ENCODE peak calls at places on chromosomes 16 and 17, in four cellular contexts. One of them, this sample, is unnamed.

GRCh38 chr16:12065866-12066545 is 89.5 kb downstream of the SNX29 start:
- DNase-seq in GM12878: no peak
- DNase-seq in K562: no peak
- DNase-seq in H1: no peak
- DNase-seq in this sample: no peak

GRCh38 chr17:75749545-75750389 is 15.2 kb downstream of the GALK1 start:
- DNase-seq in GM12878: no peak
- DNase-seq in K562: peak
- DNase-seq in H1: peak
- DNase-seq in this sample: no peak

GRCh38 chr17:60524463-60525346 is 1.3 kb downstream of the APPBP2 start:
- DNase-seq in GM12878: no peak
- DNase-seq in K562: no peak
- DNase-seq in H1: peak
- DNase-seq in this sample: no peak

GRCh38 chr17:31591924-31592323 is 200.4 kb downstream of the RAB11FIP4 start:
- DNase-seq in GM12878: no peak
- DNase-seq in K562: no peak
- DNase-seq in H1: no peak
- DNase-seq in this sample: no peak

GRCh38 chr17:66724581-66725341 is 110.2 kb upstream of the CACNG5 start:
- DNase-seq in GM12878: no peak
- DNase-seq in K562: no peak
- DNase-seq in H1: no peak
- DNase-seq in this sample: no peak

GRCh38 chr17:9612016-9612415 is 33.3 kb upstream of the USP43 start:
- DNase-seq in GM12878: no peak
- DNase-seq in K562: no peak
- DNase-seq in H1: no peak
- DNase-seq in this sample: no peak

GRCh38 chr17:57355090-57355859 is 99.0 kb downstream of the MSI2 start:
- DNase-seq in GM12878: no peak
- DNase-seq in K562: no peak
- DNase-seq in H1: no peak
- DNase-seq in this sample: no peak

GRCh38 chr16:84013787-84014569 is 28.6 kb downstream of the SLC38A8 start:
- DNase-seq in GM12878: peak
- DNase-seq in K562: peak
- DNase-seq in H1: peak
- DNase-seq in this sample: peak

GRCh38 chr16:60605176-60605575 is 1431.1 kb downstream of the CDH8 start:
- DNase-seq in GM12878: no peak
- DNase-seq in K562: no peak
- DNase-seq in H1: no peak
- DNase-seq in this sample: no peak

GRCh38 chr17:27244481-27245223 is 49.3 kb upstream of the WSB1 start:
- DNase-seq in GM12878: no peak
- DNase-seq in K562: no peak
- DNase-seq in H1: peak
- DNase-seq in this sample: no peak

GRCh38 chr17:43171761-43172487 is 910 bp downstream of the NBR1 start:
- DNase-seq in GM12878: no peak
- DNase-seq in K562: no peak
- DNase-seq in H1: no peak
- DNase-seq in this sample: peak

GRCh38 chr16:13351651-13352217 is 450.3 kb downstream of the SHISA9 start:
- DNase-seq in GM12878: no peak
- DNase-seq in K562: no peak
- DNase-seq in H1: no peak
- DNase-seq in this sample: no peak

GRCh38 chr16:74775255-74775654 is 635 bp upstream of the FA2H start:
- DNase-seq in GM12878: no peak
- DNase-seq in K562: no peak
- DNase-seq in H1: no peak
- DNase-seq in this sample: no peak

GRCh38 chr17:1147664-1148063 is 32.1 kb downstream of the ABR start:
- DNase-seq in GM12878: no peak
- DNase-seq in K562: no peak
- DNase-seq in H1: peak
- DNase-seq in this sample: peak

GRCh38 chr17:81249233-81250040 is 10.3 kb downstream of the NDUFAF8 start:
- DNase-seq in GM12878: no peak
- DNase-seq in K562: no peak
- DNase-seq in H1: no peak
- DNase-seq in this sample: no peak

GRCh38 chr17:40561871-40562611 is 3.2 kb downstream of the CCR7 start:
- DNase-seq in GM12878: peak
- DNase-seq in K562: no peak
- DNase-seq in H1: no peak
- DNase-seq in this sample: no peak

GRCh38 chr17:17822189-17822978 is 14.4 kb downstream of the SREBF1 start:
- DNase-seq in GM12878: no peak
- DNase-seq in K562: no peak
- DNase-seq in H1: no peak
- DNase-seq in this sample: no peak

GRCh38 chr16:14464796-14465195 is 165.3 kb downstream of the PARN start:
- DNase-seq in GM12878: no peak
- DNase-seq in K562: no peak
- DNase-seq in H1: no peak
- DNase-seq in this sample: no peak

GRCh38 chr16:71327720-71328119 is 30.8 kb upstream of the CALB2 start:
- DNase-seq in GM12878: no peak
- DNase-seq in K562: no peak
- DNase-seq in H1: no peak
- DNase-seq in this sample: no peak

GRCh38 chr16:26569793-26570192 is 496.9 kb upstream of the C16orf82 start:
- DNase-seq in GM12878: no peak
- DNase-seq in K562: no peak
- DNase-seq in H1: no peak
- DNase-seq in this sample: no peak

GRCh38 chr17:56521439-56522141 is 71.9 kb upstream of the NOG start:
- DNase-seq in GM12878: no peak
- DNase-seq in K562: no peak
- DNase-seq in H1: peak
- DNase-seq in this sample: no peak

GRCh38 chr17:67549787-67550186 is 167.9 kb upstream of the NOL11 start:
- DNase-seq in GM12878: no peak
- DNase-seq in K562: no peak
- DNase-seq in H1: no peak
- DNase-seq in this sample: no peak

GRCh38 chr16:56749806-56750491 is 20.0 kb downstream of the NUP93 start:
- DNase-seq in GM12878: no peak
- DNase-seq in K562: no peak
- DNase-seq in H1: no peak
- DNase-seq in this sample: no peak

GRCh38 chr16:86874141-86874540 is 295.8 kb downstream of the FOXL1 start:
- DNase-seq in GM12878: no peak
- DNase-seq in K562: peak
- DNase-seq in H1: peak
- DNase-seq in this sample: peak

GRCh38 chr17:7285679-7286078 is 4.2 kb downstream of the SLC2A4 start:
- DNase-seq in GM12878: no peak
- DNase-seq in K562: no peak
- DNase-seq in H1: no peak
- DNase-seq in this sample: no peak

GRCh38 chr16:30741461-30741914 is 6.7 kb upstream of the PHKG2 start:
- DNase-seq in GM12878: no peak
- DNase-seq in K562: no peak
- DNase-seq in H1: no peak
- DNase-seq in this sample: peak

GRCh38 chr16:75377971-75378386 is 55.3 kb downstream of the CFDP1 start:
- DNase-seq in GM12878: no peak
- DNase-seq in K562: no peak
- DNase-seq in H1: no peak
- DNase-seq in this sample: no peak

GRCh38 chr17:38605852-38606645 is at the start of gene SRCIN1:
- DNase-seq in GM12878: no peak
- DNase-seq in K562: peak
- DNase-seq in H1: peak
- DNase-seq in this sample: no peak
- H3K27ac ChIP-seq in GM12878: no peak
- H3K27ac ChIP-seq in K562: peak
- H3K27ac ChIP-seq in H1: peak
- H3K27ac ChIP-seq in this sample: peak

GRCh38 chr17:15467592-15467991 is at the start of gene CDRT4:
- DNase-seq in GM12878: no peak
- DNase-seq in K562: no peak
- DNase-seq in H1: no peak
- DNase-seq in this sample: no peak

GRCh38 chr17:15470536-15470935 is 3.1 kb upstream of the CDRT4 start:
- DNase-seq in GM12878: no peak
- DNase-seq in K562: no peak
- DNase-seq in H1: no peak
- DNase-seq in this sample: no peak

GRCh38 chr17:15468142-15468541 is 721 bp upstream of the CDRT4 start:
- DNase-seq in GM12878: no peak
- DNase-seq in K562: no peak
- DNase-seq in H1: no peak
- DNase-seq in this sample: no peak

GRCh38 chr17:15466131-15466530 is 1.3 kb downstream of the CDRT4 start:
- DNase-seq in GM12878: no peak
- DNase-seq in K562: no peak
- DNase-seq in H1: no peak
- DNase-seq in this sample: no peak

DNA sequence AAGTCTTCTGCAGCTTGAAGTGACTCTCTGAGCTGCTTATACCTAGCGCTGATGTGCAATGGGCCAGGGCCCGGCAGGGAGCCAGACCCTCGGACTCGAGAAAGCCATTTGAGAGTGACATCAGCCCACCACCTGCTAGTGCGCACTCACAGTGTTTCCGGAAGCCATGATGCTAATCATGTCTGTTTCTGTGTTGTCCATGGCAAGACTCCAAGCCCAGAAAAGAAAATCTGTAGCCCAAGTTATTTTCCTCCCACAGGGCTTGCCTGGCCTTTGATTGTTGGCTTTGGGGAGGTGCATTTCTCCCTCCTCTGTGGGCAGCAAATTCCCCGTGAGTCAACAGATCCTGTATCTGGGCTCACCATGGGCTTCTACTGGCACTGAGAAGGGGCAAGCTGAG is 1.8 kb upstream of the CDRT4 start:
- DNase-seq in GM12878: no peak
- DNase-seq in K562: no peak
- DNase-seq in H1: no peak
- DNase-seq in this sample: no peak
- TF ChIP-seq EGR1 in GM12878: no peak
- TF ChIP-seq EGR1 in K562: no peak
- TF ChIP-seq EGR1 in H1: no peak
- TF ChIP-seq EGR1 in this sample: no peak

GRCh38 chr17:58624751-58625150 is 67.1 kb downstream of the TEX14 start:
- DNase-seq in GM12878: no peak
- DNase-seq in K562: no peak
- DNase-seq in H1: no peak
- DNase-seq in this sample: no peak
- H3K27ac ChIP-seq in GM12878: no peak
- H3K27ac ChIP-seq in K562: no peak
- H3K27ac ChIP-seq in H1: no peak
- H3K27ac ChIP-seq in this sample: no peak

GRCh38 chr17:64400644-64401043 is 10.0 kb upstream of the PECAM1 start:
- DNase-seq in GM12878: no peak
- DNase-seq in K562: no peak
- DNase-seq in H1: no peak
- DNase-seq in this sample: no peak
- TF ChIP-seq EGR1 in GM12878: no peak
- TF ChIP-seq EGR1 in K562: no peak
- TF ChIP-seq EGR1 in H1: no peak
- TF ChIP-seq EGR1 in this sample: no peak

GRCh38 chr17:44384281-44384822 is 5.1 kb downstream of the ITGA2B start:
- DNase-seq in GM12878: no peak
- DNase-seq in K562: no peak
- DNase-seq in H1: no peak
- DNase-seq in this sample: no peak
- H3K27ac ChIP-seq in GM12878: no peak
- H3K27ac ChIP-seq in K562: no peak
- H3K27ac ChIP-seq in H1: no peak
- H3K27ac ChIP-seq in this sample: peak

DNA sequence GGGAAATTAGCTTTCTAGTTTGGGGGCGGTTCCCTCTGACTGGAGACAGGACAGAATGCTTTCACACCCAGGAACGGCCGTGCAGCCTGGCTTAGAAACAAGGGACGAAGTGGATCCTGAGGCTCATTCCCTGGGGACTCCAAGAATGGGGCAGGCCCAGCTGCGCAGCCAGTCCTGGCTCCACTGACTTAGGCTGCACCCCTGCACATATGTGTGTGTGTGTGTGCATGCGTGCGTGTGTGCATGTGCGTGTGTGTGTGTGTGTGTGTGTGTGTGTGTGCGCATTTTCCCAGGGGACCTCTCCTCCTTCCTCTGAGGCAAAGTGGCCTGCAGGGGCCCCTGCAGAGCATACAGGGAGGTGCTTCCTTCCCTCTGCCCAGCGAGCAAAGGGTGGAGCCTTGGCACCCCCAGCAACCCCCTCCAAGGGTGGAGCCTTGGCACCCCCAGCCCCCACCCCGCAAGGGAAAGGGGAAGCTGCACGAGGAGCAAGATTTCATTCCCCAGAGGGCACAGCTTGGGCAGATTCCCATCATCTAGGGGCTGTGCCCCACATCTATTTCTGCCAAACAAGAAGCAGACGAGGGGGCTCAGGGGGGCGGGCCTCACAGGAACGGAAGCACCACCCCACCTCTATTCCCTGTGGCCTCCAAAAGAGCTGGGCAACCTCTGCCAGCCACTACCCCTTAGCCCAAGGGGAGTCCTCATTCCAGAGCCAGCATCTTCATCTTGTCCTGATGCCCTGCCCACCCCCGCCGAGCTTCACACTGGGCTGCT is 97.6 kb upstream of the CBX4 start:
- DNase-seq in GM12878: no peak
- DNase-seq in K562: no peak
- DNase-seq in H1: no peak
- DNase-seq in this sample: no peak
- TF ChIP-seq EGR1 in GM12878: no peak
- TF ChIP-seq EGR1 in K562: no peak
- TF ChIP-seq EGR1 in H1: no peak
- TF ChIP-seq EGR1 in this sample: no peak

DNA sequence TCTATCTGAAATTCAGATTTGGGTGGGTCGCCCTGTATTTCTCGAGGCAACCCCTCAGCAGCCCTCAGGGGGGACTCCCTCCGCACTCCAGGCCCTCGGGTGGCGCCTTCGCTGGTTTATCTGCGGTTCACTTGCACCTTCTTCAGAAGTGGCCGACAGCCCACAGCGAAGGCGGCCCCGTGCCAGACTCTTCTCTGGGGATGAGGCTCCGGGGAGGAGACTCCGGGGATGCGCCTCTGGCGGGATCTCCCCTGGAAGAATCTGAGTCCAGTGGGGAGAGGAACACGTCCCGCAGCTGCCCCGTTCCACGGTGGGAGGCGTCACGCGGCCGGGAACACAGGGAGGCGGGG is 63.9 kb upstream of the DNAJA2 start:
- DNase-seq in GM12878: no peak
- DNase-seq in K562: no peak
- DNase-seq in H1: no peak
- DNase-seq in this sample: no peak
- H3K27ac ChIP-seq in GM12878: no peak
- H3K27ac ChIP-seq in K562: no peak
- H3K27ac ChIP-seq in H1: no peak
- H3K27ac ChIP-seq in this sample: peak

This sample was measured in HCT116.